ENCODE peak calls at places on chromosome 1, in five cellular contexts. One of them, this sample, is unnamed.

GRCh38 chr1:162279099-162279498 is 97.6 kb downstream of the SPATA46 start:
- DNase-seq in stomach: no peak
- DNase-seq in transverse colon: no peak
- DNase-seq in ovary: no peak
- DNase-seq in GM12878: no peak
- DNase-seq in this sample: peak

GRCh38 chr1:91099746-91100621 is 78.1 kb upstream of the ZNF644 start:
- DNase-seq in stomach: no peak
- DNase-seq in transverse colon: no peak
- DNase-seq in ovary: no peak
- DNase-seq in GM12878: no peak
- DNase-seq in this sample: no peak

GRCh38 chr1:43729816-43730463 is 22.6 kb downstream of the ST3GAL3 start:
- DNase-seq in stomach: no peak
- DNase-seq in transverse colon: no peak
- DNase-seq in ovary: no peak
- DNase-seq in GM12878: no peak
- DNase-seq in this sample: no peak

GRCh38 chr1:189606795-189607476 is 870.7 kb downstream of the BRINP3 start:
- DNase-seq in stomach: no peak
- DNase-seq in transverse colon: no peak
- DNase-seq in ovary: no peak
- DNase-seq in GM12878: no peak
- DNase-seq in this sample: no peak

GRCh38 chr1:85093644-85094043 is 45.3 kb upstream of the MCOLN3 start:
- DNase-seq in stomach: no peak
- DNase-seq in transverse colon: peak
- DNase-seq in ovary: no peak
- DNase-seq in GM12878: no peak
- DNase-seq in this sample: no peak

GRCh38 chr1:16326833-16327404 is 25.4 kb downstream of the FBXO42 start:
- DNase-seq in stomach: no peak
- DNase-seq in transverse colon: no peak
- DNase-seq in ovary: no peak
- DNase-seq in GM12878: no peak
- DNase-seq in this sample: no peak

GRCh38 chr1:232725303-232726047 is 79.7 kb upstream of the MAP10 start:
- DNase-seq in stomach: no peak
- DNase-seq in transverse colon: no peak
- DNase-seq in ovary: no peak
- DNase-seq in GM12878: peak
- DNase-seq in this sample: no peak

GRCh38 chr1:66176012-66176715 is 357.8 kb upstream of the SGIP1 start:
- DNase-seq in stomach: no peak
- DNase-seq in transverse colon: no peak
- DNase-seq in ovary: no peak
- DNase-seq in GM12878: no peak
- DNase-seq in this sample: no peak

GRCh38 chr1:166514067-166514466 is 325.2 kb upstream of the POGK start:
- DNase-seq in stomach: no peak
- DNase-seq in transverse colon: no peak
- DNase-seq in ovary: no peak
- DNase-seq in GM12878: no peak
- DNase-seq in this sample: no peak

GRCh38 chr1:156750932-156751723 is at the start of gene HDGF:
- DNase-seq in stomach: peak
- DNase-seq in transverse colon: peak
- DNase-seq in ovary: peak
- DNase-seq in GM12878: no peak
- DNase-seq in this sample: peak

GRCh38 chr1:184036517-184036949 is 995 bp downstream of the COLGALT2 start:
- DNase-seq in stomach: no peak
- DNase-seq in transverse colon: peak
- DNase-seq in ovary: no peak
- DNase-seq in GM12878: no peak
- DNase-seq in this sample: no peak

GRCh38 chr1:176696109-176696508 is 233.1 kb downstream of the PAPPA2 start:
- DNase-seq in stomach: no peak
- DNase-seq in transverse colon: no peak
- DNase-seq in ovary: no peak
- DNase-seq in GM12878: no peak
- DNase-seq in this sample: no peak

GRCh38 chr1:5509664-5510452 is 482.4 kb downstream of the NPHP4 start:
- DNase-seq in stomach: peak
- DNase-seq in transverse colon: peak
- DNase-seq in ovary: peak
- DNase-seq in GM12878: no peak
- DNase-seq in this sample: peak

GRCh38 chr1:67393240-67393639 is 37.0 kb downstream of the SERBP1 start:
- DNase-seq in stomach: peak
- DNase-seq in transverse colon: peak
- DNase-seq in ovary: no peak
- DNase-seq in GM12878: no peak
- DNase-seq in this sample: peak

GRCh38 chr1:164794310-164794709 is 235.3 kb downstream of the PBX1 start:
- DNase-seq in stomach: no peak
- DNase-seq in transverse colon: no peak
- DNase-seq in ovary: peak
- DNase-seq in GM12878: no peak
- DNase-seq in this sample: no peak

GRCh38 chr1:161172776-161173376 is 4.4 kb downstream of the B4GALT3 start:
- DNase-seq in stomach: no peak
- DNase-seq in transverse colon: no peak
- DNase-seq in ovary: no peak
- DNase-seq in GM12878: no peak
- DNase-seq in this sample: no peak

GRCh38 chr1:161163793-161164192 is 2.4 kb upstream of the PPOX start:
- DNase-seq in stomach: no peak
- DNase-seq in transverse colon: no peak
- DNase-seq in ovary: no peak
- DNase-seq in GM12878: no peak
- DNase-seq in this sample: no peak

GRCh38 chr1:53154859-53155438 is 12.5 kb upstream of the SLC1A7 start:
- DNase-seq in stomach: no peak
- DNase-seq in transverse colon: no peak
- DNase-seq in ovary: no peak
- DNase-seq in GM12878: no peak
- DNase-seq in this sample: no peak

GRCh38 chr1:183461350-183461749 is 10.9 kb upstream of the SMG7 start:
- DNase-seq in stomach: no peak
- DNase-seq in transverse colon: peak
- DNase-seq in ovary: no peak
- DNase-seq in GM12878: no peak
- DNase-seq in this sample: no peak

GRCh38 chr1:234989019-234989418 is 139.6 kb downstream of the TOMM20 start:
- DNase-seq in stomach: no peak
- DNase-seq in transverse colon: no peak
- DNase-seq in ovary: no peak
- DNase-seq in GM12878: no peak
- DNase-seq in this sample: no peak

GRCh38 chr1:208601569-208601968 is 357.4 kb upstream of the PLXNA2 start:
- DNase-seq in stomach: no peak
- DNase-seq in transverse colon: no peak
- DNase-seq in ovary: no peak
- DNase-seq in GM12878: no peak
- DNase-seq in this sample: no peak

GRCh38 chr1:25068829-25069228 is 138.8 kb upstream of the RUNX3 start:
- DNase-seq in stomach: no peak
- DNase-seq in transverse colon: no peak
- DNase-seq in ovary: no peak
- DNase-seq in GM12878: no peak
- DNase-seq in this sample: no peak

GRCh38 chr1:245153645-245154428 is 948 bp upstream of the KIF26B start:
- DNase-seq in stomach: no peak
- DNase-seq in transverse colon: no peak
- DNase-seq in ovary: no peak
- DNase-seq in GM12878: no peak
- DNase-seq in this sample: no peak

GRCh38 chr1:20634594-20635084 is 1.4 kb downstream of the PINK1 start:
- DNase-seq in stomach: peak
- DNase-seq in transverse colon: peak
- DNase-seq in ovary: no peak
- DNase-seq in GM12878: no peak
- DNase-seq in this sample: peak

GRCh38 chr1:3481046-3481445 is 26.6 kb downstream of the ARHGEF16 start:
- DNase-seq in stomach: no peak
- DNase-seq in transverse colon: no peak
- DNase-seq in ovary: no peak
- DNase-seq in GM12878: no peak
- DNase-seq in this sample: peak

GRCh38 chr1:3481836-3482589 is 27.5 kb downstream of the ARHGEF16 start:
- DNase-seq in stomach: peak
- DNase-seq in transverse colon: peak
- DNase-seq in ovary: no peak
- DNase-seq in GM12878: no peak
- DNase-seq in this sample: no peak

GRCh38 chr1:3479511-3480368 is 25.3 kb downstream of the ARHGEF16 start:
- DNase-seq in stomach: no peak
- DNase-seq in transverse colon: no peak
- DNase-seq in ovary: no peak
- DNase-seq in GM12878: no peak
- DNase-seq in this sample: no peak

GRCh38 chr1:3478187-3478586 is 23.7 kb downstream of the ARHGEF16 start:
- DNase-seq in stomach: no peak
- DNase-seq in transverse colon: no peak
- DNase-seq in ovary: no peak
- DNase-seq in GM12878: no peak
- DNase-seq in this sample: peak

DNA sequence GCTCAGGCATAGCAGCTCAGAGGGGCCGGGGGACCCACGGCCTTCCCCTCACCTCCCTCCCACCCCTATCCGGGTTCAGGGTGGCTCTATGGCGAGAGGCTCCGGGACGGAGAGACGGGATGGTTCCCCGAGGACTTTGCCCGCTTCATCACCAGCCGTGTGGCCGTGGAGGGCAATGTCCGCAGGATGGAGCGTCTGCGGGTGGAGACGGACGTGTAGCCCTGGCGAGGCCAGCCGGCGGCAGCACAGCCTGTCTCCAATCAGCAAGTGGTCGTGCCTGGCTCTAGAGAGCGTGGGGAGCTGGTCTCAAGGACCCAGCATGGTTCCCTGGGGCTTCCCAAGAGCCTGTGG is 25.9 kb downstream of the ARHGEF16 start:
- DNase-seq in stomach: no peak
- DNase-seq in transverse colon: peak
- DNase-seq in ovary: no peak
- DNase-seq in GM12878: no peak
- DNase-seq in this sample: peak
- TF ChIP-seq POLR2A in stomach: no peak
- TF ChIP-seq POLR2A in transverse colon: no peak
- TF ChIP-seq POLR2A in ovary: no peak
- TF ChIP-seq POLR2A in GM12878: no peak
- TF ChIP-seq POLR2A in this sample: no peak

DNA sequence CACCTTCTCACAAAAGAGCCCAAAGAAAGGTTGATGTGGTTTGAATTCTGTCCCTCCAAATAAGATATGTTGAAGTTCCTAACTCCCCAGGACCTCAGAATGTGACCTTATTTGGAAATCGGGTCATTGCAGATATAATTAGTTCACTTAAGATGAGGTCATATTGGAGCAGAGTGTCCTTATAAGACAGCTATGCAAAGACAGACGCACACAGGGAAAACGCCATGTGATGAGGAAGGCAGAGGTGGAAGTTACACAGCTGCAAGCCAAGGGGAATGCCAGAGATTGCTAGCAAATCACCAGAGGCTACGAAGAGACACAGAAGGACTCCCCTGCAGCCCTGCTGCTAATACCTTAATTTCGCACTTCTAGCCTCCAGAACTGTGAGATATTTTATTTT is 5.2 kb upstream of the ABCB10 start:
- DNase-seq in stomach: no peak
- DNase-seq in transverse colon: no peak
- DNase-seq in ovary: no peak
- DNase-seq in GM12878: no peak
- DNase-seq in this sample: peak
- TF ChIP-seq EP300 in stomach: peak
- TF ChIP-seq EP300 in transverse colon: peak
- TF ChIP-seq EP300 in ovary: no peak
- TF ChIP-seq EP300 in GM12878: no peak
- TF ChIP-seq EP300 in this sample: no peak

GRCh38 chr1:18781031-18781430 is 78.4 kb downstream of the TAS1R2 start:
- DNase-seq in stomach: no peak
- DNase-seq in transverse colon: no peak
- DNase-seq in ovary: no peak
- DNase-seq in GM12878: no peak
- DNase-seq in this sample: no peak

GRCh38 chr1:18778437-18778836 is 81.0 kb downstream of the TAS1R2 start:
- DNase-seq in stomach: no peak
- DNase-seq in transverse colon: no peak
- DNase-seq in ovary: no peak
- DNase-seq in GM12878: no peak
- DNase-seq in this sample: no peak

GRCh38 chr1:18775341-18775740 is 84.1 kb downstream of the TAS1R2 start:
- DNase-seq in stomach: no peak
- DNase-seq in transverse colon: no peak
- DNase-seq in ovary: no peak
- DNase-seq in GM12878: no peak
- DNase-seq in this sample: no peak

GRCh38 chr1:18773753-18774152 is 85.7 kb downstream of the TAS1R2 start:
- DNase-seq in stomach: no peak
- DNase-seq in transverse colon: no peak
- DNase-seq in ovary: no peak
- DNase-seq in GM12878: no peak
- DNase-seq in this sample: no peak

DNA sequence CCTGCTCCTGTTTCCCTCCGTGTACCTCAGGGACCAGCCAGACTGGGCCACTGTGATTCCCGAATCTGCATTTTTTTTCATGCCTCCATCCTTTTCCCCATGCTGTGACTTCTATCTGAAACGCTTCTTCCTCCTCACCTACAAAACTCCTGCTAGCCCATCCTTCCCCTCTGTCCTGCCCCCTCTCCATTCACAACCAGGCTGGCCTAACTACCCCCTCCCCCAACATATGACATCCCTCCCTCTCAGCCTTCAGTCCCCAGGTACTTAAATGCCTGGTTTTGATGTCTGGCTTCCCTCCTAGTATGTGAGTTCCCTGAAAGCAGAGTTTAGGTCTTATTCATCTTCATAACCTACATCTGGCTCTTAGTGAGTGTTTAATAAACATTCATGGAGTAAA is 82.7 kb downstream of the TAS1R2 start:
- DNase-seq in stomach: no peak
- DNase-seq in transverse colon: no peak
- DNase-seq in ovary: no peak
- DNase-seq in GM12878: no peak
- DNase-seq in this sample: no peak
- TF ChIP-seq CTCF in stomach: no peak
- TF ChIP-seq CTCF in transverse colon: no peak
- TF ChIP-seq CTCF in ovary: no peak
- TF ChIP-seq CTCF in GM12878: no peak
- TF ChIP-seq CTCF in this sample: no peak

DNA sequence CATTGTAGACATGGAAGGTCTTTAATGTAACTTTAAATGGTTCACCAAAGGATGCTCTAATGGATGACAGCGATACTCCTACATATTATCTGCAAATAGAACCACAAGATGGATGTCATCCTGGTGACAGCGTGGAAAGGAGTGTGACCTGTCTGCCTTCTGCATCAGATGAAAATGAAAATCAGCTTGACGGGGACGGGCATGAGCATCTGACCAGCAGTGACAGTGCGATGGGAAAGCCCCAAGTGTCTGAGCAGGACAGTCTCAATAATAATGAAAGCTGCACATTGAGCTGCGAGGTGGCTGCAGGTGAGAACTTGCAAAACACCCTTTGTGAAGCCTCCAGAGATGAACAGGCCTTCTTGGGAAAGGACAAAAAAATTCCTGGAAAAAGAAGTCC is 25.2 kb downstream of the CNST start:
- DNase-seq in stomach: no peak
- DNase-seq in transverse colon: no peak
- DNase-seq in ovary: no peak
- DNase-seq in GM12878: peak
- DNase-seq in this sample: no peak
- TF ChIP-seq POLR2A in stomach: no peak
- TF ChIP-seq POLR2A in transverse colon: no peak
- TF ChIP-seq POLR2A in ovary: no peak
- TF ChIP-seq POLR2A in GM12878: peak
- TF ChIP-seq POLR2A in this sample: no peak